ENCODE peak calls at places on chromosomes 5 and 9, in seven cellular contexts. A, G, X, S, J, V and Y are unnamed samples.

GRCh38 chr9:93955356-93956182 is 414 bp upstream of the BARX1 start:
- DNase-seq in X (no peak), A (no peak), S (no peak), V (no peak), J (no peak), G (no peak), Y (no peak)

GRCh38 chr5:108637110-108637509 is 110.6 kb upstream of the FER start:
- DNase-seq in A (no peak), V (no peak), G (no peak), S (no peak), X (no peak), J (no peak), Y (no peak)

GRCh38 chr5:76358-77169 is 15.4 kb upstream of the PLEKHG4B start:
- DNase-seq in V (no peak), S (no peak), A (no peak), X (no peak), G (no peak), J (no peak), Y (no peak)

GRCh38 chr5:179867079-179867465 is 8.5 kb upstream of the MRNIP start:
- DNase-seq in G (no peak), S (no peak), J (no peak), X (no peak), V (no peak), A (no peak), Y (no peak)

GRCh38 chr9:112094948-112095779 is 79.9 kb downstream of the SUSD1 start:
- DNase-seq in G (no peak), S (no peak), J (no peak), A (no peak), X (no peak), V (no peak), Y (no peak)

GRCh38 chr9:105127863-105128220 is 116.6 kb upstream of the SLC44A1 start:
- DNase-seq in V (peak; percentile 31), J (no peak), X (no peak), S (peak; percentile 75), G (peak; percentile 88), A (no peak), Y (no peak)

GRCh38 chr5:88837817-88838216 is 45.2 kb downstream of the MEF2C start:
- DNase-seq in S (no peak), J (no peak), A (no peak), G (no peak), X (no peak), V (no peak), Y (no peak)

GRCh38 chr5:168884040-168884439 is 304.9 kb upstream of the PANK3 start:
- DNase-seq in X (no peak), S (no peak), A (no peak), G (no peak), J (no peak), V (no peak), Y (no peak)

GRCh38 chr9:86838883-86839497 is 108.3 kb downstream of the GAS1 start:
- DNase-seq in X (peak; percentile 35), J (no peak), S (no peak), G (no peak), V (no peak), A (peak; percentile 37), Y (peak; percentile 68)

GRCh38 chr5:139635606-139636206 is 12.4 kb upstream of the CXXC5 start:
- DNase-seq in G (peak; percentile 92), A (peak; percentile 94), V (no peak), J (peak; percentile 91), S (no peak), X (peak; percentile 75), Y (peak; percentile 85)

GRCh38 chr5:181188700-181189362 is 16.2 kb downstream of the TRIM7 start:
- DNase-seq in G (peak; percentile 81), S (peak; percentile 85), J (no peak), A (peak; percentile 66), V (peak; percentile 77), X (peak; percentile 85), Y (peak; percentile 57)

GRCh38 chr9:78297672-78297961 is 692 bp downstream of the PSAT1 start:
- DNase-seq in V (no peak), J (no peak), G (no peak), A (no peak), S (no peak), X (no peak), Y (no peak)

GRCh38 chr9:113540466-113540865 is 76.9 kb downstream of the RGS3 start:
- DNase-seq in X (no peak), J (no peak), S (no peak), A (no peak), V (no peak), G (no peak), Y (no peak)

GRCh38 chr9:92730897-92731296 is 33.7 kb downstream of the BICD2 start:
- DNase-seq in G (no peak), X (no peak), J (no peak), S (no peak), V (no peak), A (no peak), Y (no peak)

GRCh38 chr5:43623048-43623447 is 20.1 kb downstream of the NNT start:
- DNase-seq in J (no peak), G (no peak), A (no peak), S (no peak), V (no peak), X (no peak), Y (no peak)

GRCh38 chr5:96031811-96032261 is 70.2 kb upstream of the ELL2 start:
- DNase-seq in X (no peak), G (peak; percentile 83), J (no peak), S (no peak), A (no peak), V (no peak), Y (no peak)

GRCh38 chr9:38358390-38359296 is 33.9 kb upstream of the ALDH1B1 start:
- DNase-seq in V (no peak), G (peak; percentile 62), J (no peak), X (no peak), A (no peak), S (no peak), Y (no peak)

GRCh38 chr9:72574156-72574810 is 52.9 kb downstream of the TMC1 start:
- DNase-seq in A (no peak), J (no peak), S (no peak), G (no peak), X (no peak), V (no peak), Y (no peak)

GRCh38 chr5:79070002-79070567 is 518 bp downstream of the BHMT2 start:
- DNase-seq in V (no peak), A (peak; percentile 29), S (no peak), G (no peak), X (peak; percentile 26), J (peak; percentile 24), Y (peak; percentile 18)

GRCh38 chr5:34698109-34698419 is 41.9 kb downstream of the RAI14 start:
- DNase-seq in G (no peak), X (no peak), V (no peak), A (no peak), S (no peak), J (no peak), Y (no peak)

GRCh38 chr5:173302546-173303155 is 25.6 kb downstream of the STC2 start:
- DNase-seq in G (peak; percentile 85), A (no peak), X (no peak), J (peak; percentile 88), S (no peak), V (no peak), Y (no peak)

GRCh38 chr5:446864-447263 is 3.9 kb downstream of the EXOC3 start:
- DNase-seq in V (no peak), A (no peak), X (no peak), G (no peak), J (peak; percentile 62), S (no peak), Y (no peak)

GRCh38 chr5:98679963-98680362 is 93.5 kb upstream of the RGMB start:
- DNase-seq in V (no peak), S (no peak), A (no peak), X (no peak), G (peak; percentile 45), J (no peak), Y (no peak)

GRCh38 chr9:86516564-86516963 is 162.4 kb upstream of the TUT7 start:
- DNase-seq in S (no peak), G (no peak), A (no peak), X (no peak), J (no peak), V (no peak), Y (no peak)

GRCh38 chr9:134629061-134629585 is 12.5 kb upstream of the COL5A1 start:
- DNase-seq in G (no peak), V (no peak), S (no peak), X (peak; percentile 10), A (no peak), J (no peak), Y (no peak)

GRCh38 chr9:135299239-135299590 is 180.4 kb upstream of the PPP1R26 start:
- DNase-seq in V (no peak), J (no peak), A (no peak), G (no peak), S (no peak), X (no peak), Y (no peak)

GRCh38 chr9:135584371-135584770 is 22.8 kb downstream of the PAEP start:
- DNase-seq in J (no peak), V (no peak), S (no peak), X (no peak), G (no peak), A (no peak), Y (no peak)

GRCh38 chr9:95515272-95516113 is 1.3 kb downstream of the PTCH1 start:
- DNase-seq in X (peak; percentile 28), V (no peak), G (no peak), A (no peak), J (no peak), S (peak; percentile 42), Y (no peak)

GRCh38 chr5:180283026-180283615 is 8.8 kb downstream of the MAPK9 start:
- DNase-seq in A (no peak), V (no peak), S (no peak), J (no peak), X (no peak), G (peak; percentile 46), Y (no peak)

GRCh38 chr5:176652136-176652535 is 4.9 kb downstream of the TSPAN17 start:
- DNase-seq in S (no peak), G (peak; percentile 13), A (no peak), X (no peak), V (no peak), J (peak; percentile 60), Y (no peak)

GRCh38 chr9:15696979-15697378 is 144.1 kb downstream of the CCDC171 start:
- DNase-seq in X (no peak), A (no peak), G (peak; percentile 69), V (no peak), S (no peak), J (peak; percentile 6), Y (no peak)